ENCODE peak calls at places on chromosomes 11 and 22, in nine cellular contexts. One of them, this sample, is unnamed.

GRCh38 chr11:20243974-20244373 is 83.7 kb upstream of the DBX1 start:
- DNase-seq in right lobe of liver: no peak
- DNase-seq in pancreas: no peak
- DNase-seq in CD4-positive, alpha-beta T cell: no peak
- DNase-seq in adrenal gland: no peak
- DNase-seq in endodermal cell: no peak
- DNase-seq in CD4-positive, CD25-positive, alpha-beta regulatory T cell: no peak
- DNase-seq in lung: no peak
- DNase-seq in prostate gland: no peak
- DNase-seq in this sample: no peak

GRCh38 chr22:25752615-25753214 is 10.7 kb downstream of the MYO18B start:
- DNase-seq in right lobe of liver: no peak
- DNase-seq in pancreas: no peak
- DNase-seq in CD4-positive, alpha-beta T cell: no peak
- DNase-seq in adrenal gland: no peak
- DNase-seq in endodermal cell: no peak
- DNase-seq in CD4-positive, CD25-positive, alpha-beta regulatory T cell: no peak
- DNase-seq in lung: no peak
- DNase-seq in prostate gland: no peak
- DNase-seq in this sample: no peak

GRCh38 chr11:4025248-4025956 is 69.2 kb upstream of the RRM1 start:
- DNase-seq in right lobe of liver: no peak
- DNase-seq in pancreas: no peak
- DNase-seq in CD4-positive, alpha-beta T cell: no peak
- DNase-seq in adrenal gland: no peak
- DNase-seq in endodermal cell: no peak
- DNase-seq in CD4-positive, CD25-positive, alpha-beta regulatory T cell: no peak
- DNase-seq in lung: no peak
- DNase-seq in prostate gland: no peak
- DNase-seq in this sample: no peak

GRCh38 chr22:24580276-24580675 is 12.6 kb downstream of the LRRC75B start:
- DNase-seq in right lobe of liver: no peak
- DNase-seq in pancreas: no peak
- DNase-seq in CD4-positive, alpha-beta T cell: no peak
- DNase-seq in adrenal gland: no peak
- DNase-seq in endodermal cell: no peak
- DNase-seq in CD4-positive, CD25-positive, alpha-beta regulatory T cell: no peak
- DNase-seq in lung: no peak
- DNase-seq in prostate gland: no peak
- DNase-seq in this sample: no peak

GRCh38 chr11:790721-791564 is 1.1 kb upstream of the CEND1 start:
- DNase-seq in right lobe of liver: no peak
- DNase-seq in pancreas: no peak
- DNase-seq in CD4-positive, alpha-beta T cell: no peak
- DNase-seq in adrenal gland: no peak
- DNase-seq in endodermal cell: peak
- DNase-seq in CD4-positive, CD25-positive, alpha-beta regulatory T cell: no peak
- DNase-seq in lung: no peak
- DNase-seq in prostate gland: no peak
- DNase-seq in this sample: no peak

GRCh38 chr11:2929511-2929879 is 275 bp upstream of the PHLDA2 start:
- DNase-seq in right lobe of liver: peak
- DNase-seq in pancreas: peak
- DNase-seq in CD4-positive, alpha-beta T cell: no peak
- DNase-seq in adrenal gland: no peak
- DNase-seq in endodermal cell: no peak
- DNase-seq in CD4-positive, CD25-positive, alpha-beta regulatory T cell: no peak
- DNase-seq in lung: peak
- DNase-seq in prostate gland: peak
- DNase-seq in this sample: no peak

GRCh38 chr11:95698939-95699562 is 90.5 kb downstream of the FAM76B start:
- DNase-seq in right lobe of liver: no peak
- DNase-seq in pancreas: no peak
- DNase-seq in CD4-positive, alpha-beta T cell: no peak
- DNase-seq in adrenal gland: no peak
- DNase-seq in endodermal cell: no peak
- DNase-seq in CD4-positive, CD25-positive, alpha-beta regulatory T cell: no peak
- DNase-seq in lung: no peak
- DNase-seq in prostate gland: no peak
- DNase-seq in this sample: no peak

GRCh38 chr11:120332822-120333716 is 3.1 kb upstream of the ARHGEF12 start:
- DNase-seq in right lobe of liver: no peak
- DNase-seq in pancreas: no peak
- DNase-seq in CD4-positive, alpha-beta T cell: no peak
- DNase-seq in adrenal gland: no peak
- DNase-seq in endodermal cell: no peak
- DNase-seq in CD4-positive, CD25-positive, alpha-beta regulatory T cell: no peak
- DNase-seq in lung: no peak
- DNase-seq in prostate gland: no peak
- DNase-seq in this sample: no peak

GRCh38 chr11:130040281-130040940 is 29.3 kb upstream of the APLP2 start:
- DNase-seq in right lobe of liver: no peak
- DNase-seq in pancreas: no peak
- DNase-seq in CD4-positive, alpha-beta T cell: no peak
- DNase-seq in adrenal gland: no peak
- DNase-seq in endodermal cell: no peak
- DNase-seq in CD4-positive, CD25-positive, alpha-beta regulatory T cell: no peak
- DNase-seq in lung: no peak
- DNase-seq in prostate gland: no peak
- DNase-seq in this sample: no peak

GRCh38 chr11:16000065-16000464 is 356.3 kb downstream of the SOX6 start:
- DNase-seq in right lobe of liver: no peak
- DNase-seq in pancreas: no peak
- DNase-seq in CD4-positive, alpha-beta T cell: no peak
- DNase-seq in adrenal gland: no peak
- DNase-seq in endodermal cell: no peak
- DNase-seq in CD4-positive, CD25-positive, alpha-beta regulatory T cell: no peak
- DNase-seq in lung: no peak
- DNase-seq in prostate gland: no peak
- DNase-seq in this sample: no peak

GRCh38 chr11:8747173-8747572 is 64.6 kb downstream of the RPL27A start:
- DNase-seq in right lobe of liver: no peak
- DNase-seq in pancreas: no peak
- DNase-seq in CD4-positive, alpha-beta T cell: no peak
- DNase-seq in adrenal gland: no peak
- DNase-seq in endodermal cell: no peak
- DNase-seq in CD4-positive, CD25-positive, alpha-beta regulatory T cell: no peak
- DNase-seq in lung: no peak
- DNase-seq in prostate gland: no peak
- DNase-seq in this sample: no peak

DNA sequence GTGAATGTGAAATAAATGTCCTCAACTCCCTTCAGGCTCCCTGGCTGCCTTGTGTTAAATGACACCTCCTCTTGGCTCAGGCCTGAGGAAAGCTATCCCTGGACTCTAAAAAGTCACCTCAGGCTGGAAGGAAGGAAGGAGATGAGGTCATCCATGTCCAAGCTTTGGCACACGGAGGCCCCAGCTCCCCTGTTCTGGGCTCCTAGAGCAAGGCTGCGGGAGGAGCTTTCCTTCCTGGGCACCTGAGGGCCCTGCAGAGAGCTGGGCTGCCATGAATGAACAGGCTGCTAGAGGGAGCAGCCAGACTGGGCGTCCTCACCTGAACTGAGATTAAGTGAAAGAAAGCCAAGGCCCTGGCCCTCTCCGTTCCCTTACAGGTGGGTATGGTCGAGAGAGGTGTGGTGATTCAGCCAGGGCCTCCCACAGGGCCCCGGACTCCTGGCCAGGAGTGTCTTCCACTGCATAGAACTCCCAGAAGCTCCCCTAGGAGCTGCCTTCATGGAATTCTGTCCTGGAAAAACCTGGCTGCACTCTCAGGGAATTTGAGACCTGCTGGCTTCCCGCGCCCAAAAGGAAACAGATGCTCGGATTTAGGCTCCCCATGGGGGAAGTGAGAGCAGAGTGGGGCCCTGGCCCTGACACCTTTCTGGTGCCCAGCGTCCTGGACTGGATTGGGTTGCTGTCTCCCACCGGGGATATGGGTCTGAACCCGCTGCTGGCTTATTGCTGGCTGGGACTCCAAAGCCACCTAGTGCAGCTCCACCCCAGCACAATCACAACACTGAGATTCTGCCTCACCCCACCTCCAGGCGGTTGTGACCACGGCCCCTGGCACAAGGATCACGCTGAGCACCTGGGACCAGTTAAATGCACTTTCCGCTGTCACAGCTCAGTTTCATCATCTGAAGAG is 22.2 kb downstream of the MYBPC3 start:
- DNase-seq in right lobe of liver: peak
- DNase-seq in pancreas: no peak
- DNase-seq in CD4-positive, alpha-beta T cell: no peak
- DNase-seq in adrenal gland: no peak
- DNase-seq in endodermal cell: peak
- DNase-seq in CD4-positive, CD25-positive, alpha-beta regulatory T cell: no peak
- DNase-seq in lung: no peak
- DNase-seq in prostate gland: no peak
- DNase-seq in this sample: no peak
- H3K27ac ChIP-seq in right lobe of liver: no peak
- H3K27ac ChIP-seq in pancreas: no peak
- H3K27ac ChIP-seq in CD4-positive, alpha-beta T cell: no peak
- H3K27ac ChIP-seq in adrenal gland: no peak
- H3K27ac ChIP-seq in endodermal cell: no peak
- H3K27ac ChIP-seq in CD4-positive, CD25-positive, alpha-beta regulatory T cell: no peak
- H3K27ac ChIP-seq in lung: peak
- H3K27ac ChIP-seq in prostate gland: no peak
- H3K27ac ChIP-seq in this sample: no peak

DNA sequence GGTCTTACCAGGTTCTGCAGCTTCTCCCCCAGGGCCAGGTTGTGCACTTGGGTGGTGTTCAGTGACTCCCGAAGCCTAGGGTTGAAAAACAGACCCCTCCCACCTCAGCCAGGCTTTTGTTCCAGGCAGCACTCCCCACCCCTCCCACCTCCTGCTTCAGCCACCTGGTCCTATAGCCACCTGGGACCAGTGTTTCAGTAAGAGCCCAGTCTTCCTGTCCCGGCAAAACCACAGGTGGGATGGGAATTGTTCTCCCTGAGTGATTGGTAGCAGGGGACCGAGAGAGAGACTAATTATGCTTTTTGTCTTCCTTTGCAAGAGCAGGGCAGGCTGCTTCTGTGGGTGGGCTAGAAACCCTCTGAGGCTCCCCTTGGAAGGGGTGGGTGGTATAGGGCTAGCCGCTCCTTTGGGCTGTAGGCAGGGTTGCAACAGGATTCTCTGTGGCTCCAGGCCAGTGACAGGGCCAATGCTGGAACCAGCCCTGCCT is 8.5 kb upstream of the NAALADL1 start:
- DNase-seq in right lobe of liver: no peak
- DNase-seq in pancreas: no peak
- DNase-seq in CD4-positive, alpha-beta T cell: no peak
- DNase-seq in adrenal gland: no peak
- DNase-seq in endodermal cell: peak
- DNase-seq in CD4-positive, CD25-positive, alpha-beta regulatory T cell: no peak
- DNase-seq in lung: no peak
- DNase-seq in prostate gland: no peak
- DNase-seq in this sample: no peak
- H3K27ac ChIP-seq in right lobe of liver: no peak
- H3K27ac ChIP-seq in pancreas: no peak
- H3K27ac ChIP-seq in CD4-positive, alpha-beta T cell: no peak
- H3K27ac ChIP-seq in adrenal gland: no peak
- H3K27ac ChIP-seq in endodermal cell: no peak
- H3K27ac ChIP-seq in CD4-positive, CD25-positive, alpha-beta regulatory T cell: no peak
- H3K27ac ChIP-seq in lung: no peak
- H3K27ac ChIP-seq in prostate gland: no peak
- H3K27ac ChIP-seq in this sample: no peak

DNA sequence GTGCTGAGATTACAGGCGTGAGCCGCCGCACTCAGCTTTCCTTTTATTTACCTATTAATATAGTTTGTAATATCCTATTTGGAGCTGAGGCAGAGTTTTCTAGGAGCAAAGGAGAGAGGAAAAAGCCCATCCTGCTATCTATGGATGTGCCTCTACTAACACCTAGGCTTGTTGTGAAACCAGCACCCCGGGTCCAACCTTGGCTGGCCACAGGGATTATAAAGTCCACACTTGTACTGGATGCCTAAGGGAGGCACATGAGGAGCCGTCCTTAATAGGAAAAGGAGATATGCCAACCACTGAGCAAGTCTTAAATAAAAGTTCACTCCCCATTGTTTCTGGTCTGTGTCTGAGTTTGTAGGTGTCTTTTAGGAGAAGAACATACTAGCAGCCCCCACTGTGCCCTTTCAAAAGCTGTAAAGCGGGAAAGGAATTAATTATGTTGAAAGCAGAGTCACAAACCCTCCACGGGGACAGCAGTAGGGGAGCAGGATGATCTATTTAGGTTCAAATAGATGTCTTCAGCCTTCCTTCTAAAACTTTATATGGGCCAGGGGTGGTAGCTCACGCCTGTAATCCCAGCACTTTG is 29.3 kb downstream of the RRP7A start:
- DNase-seq in right lobe of liver: no peak
- DNase-seq in pancreas: no peak
- DNase-seq in CD4-positive, alpha-beta T cell: no peak
- DNase-seq in adrenal gland: no peak
- DNase-seq in endodermal cell: no peak
- DNase-seq in CD4-positive, CD25-positive, alpha-beta regulatory T cell: no peak
- DNase-seq in lung: no peak
- DNase-seq in prostate gland: no peak
- DNase-seq in this sample: no peak
- H3K27ac ChIP-seq in right lobe of liver: no peak
- H3K27ac ChIP-seq in pancreas: no peak
- H3K27ac ChIP-seq in CD4-positive, alpha-beta T cell: no peak
- H3K27ac ChIP-seq in adrenal gland: no peak
- H3K27ac ChIP-seq in endodermal cell: peak
- H3K27ac ChIP-seq in CD4-positive, CD25-positive, alpha-beta regulatory T cell: no peak
- H3K27ac ChIP-seq in lung: no peak
- H3K27ac ChIP-seq in prostate gland: no peak
- H3K27ac ChIP-seq in this sample: no peak

GRCh38 chr22:33851985-33852384 is 68.3 kb downstream of the LARGE1 start:
- DNase-seq in right lobe of liver: no peak
- DNase-seq in pancreas: no peak
- DNase-seq in CD4-positive, alpha-beta T cell: no peak
- DNase-seq in adrenal gland: no peak
- DNase-seq in endodermal cell: no peak
- DNase-seq in CD4-positive, CD25-positive, alpha-beta regulatory T cell: no peak
- DNase-seq in lung: no peak
- DNase-seq in prostate gland: peak
- DNase-seq in this sample: no peak

GRCh38 chr22:33850724-33851123 is 69.6 kb downstream of the LARGE1 start:
- DNase-seq in right lobe of liver: no peak
- DNase-seq in pancreas: no peak
- DNase-seq in CD4-positive, alpha-beta T cell: no peak
- DNase-seq in adrenal gland: no peak
- DNase-seq in endodermal cell: peak
- DNase-seq in CD4-positive, CD25-positive, alpha-beta regulatory T cell: no peak
- DNase-seq in lung: no peak
- DNase-seq in prostate gland: no peak
- DNase-seq in this sample: no peak

GRCh38 chr22:33848251-33848650 is 72.0 kb downstream of the LARGE1 start:
- DNase-seq in right lobe of liver: no peak
- DNase-seq in pancreas: no peak
- DNase-seq in CD4-positive, alpha-beta T cell: no peak
- DNase-seq in adrenal gland: no peak
- DNase-seq in endodermal cell: no peak
- DNase-seq in CD4-positive, CD25-positive, alpha-beta regulatory T cell: no peak
- DNase-seq in lung: no peak
- DNase-seq in prostate gland: no peak
- DNase-seq in this sample: no peak

GRCh38 chr22:33851240-33851639 is 69.0 kb downstream of the LARGE1 start:
- DNase-seq in right lobe of liver: no peak
- DNase-seq in pancreas: no peak
- DNase-seq in CD4-positive, alpha-beta T cell: no peak
- DNase-seq in adrenal gland: no peak
- DNase-seq in endodermal cell: no peak
- DNase-seq in CD4-positive, CD25-positive, alpha-beta regulatory T cell: no peak
- DNase-seq in lung: no peak
- DNase-seq in prostate gland: no peak
- DNase-seq in this sample: no peak

GRCh38 chr22:33850227-33850626 is 70.0 kb downstream of the LARGE1 start:
- DNase-seq in right lobe of liver: no peak
- DNase-seq in pancreas: no peak
- DNase-seq in CD4-positive, alpha-beta T cell: no peak
- DNase-seq in adrenal gland: no peak
- DNase-seq in endodermal cell: no peak
- DNase-seq in CD4-positive, CD25-positive, alpha-beta regulatory T cell: no peak
- DNase-seq in lung: no peak
- DNase-seq in prostate gland: no peak
- DNase-seq in this sample: no peak
- H3K27ac ChIP-seq in right lobe of liver: no peak
- H3K27ac ChIP-seq in pancreas: no peak
- H3K27ac ChIP-seq in CD4-positive, alpha-beta T cell: no peak
- H3K27ac ChIP-seq in adrenal gland: no peak
- H3K27ac ChIP-seq in endodermal cell: no peak
- H3K27ac ChIP-seq in CD4-positive, CD25-positive, alpha-beta regulatory T cell: no peak
- H3K27ac ChIP-seq in lung: no peak
- H3K27ac ChIP-seq in prostate gland: peak
- H3K27ac ChIP-seq in this sample: no peak